ENCODE peak calls at places on chromosomes 11 and 22, in four cellular contexts. Q is H1, M is GM12878, W is K562. B is an unnamed sample. For H3K36me3, the result is how much of the 10 kb centered on the place peaks cover.

GRCh38 chr11:112478806-112479205 is 218.1 kb upstream of the PLET1 start:
- DNase-seq in Q (no peak), M (no peak), W (no peak), B (no peak)

GRCh38 chr11:5689551-5689983 is at the start of gene TRIM22:
- DNase-seq in Q (peak), M (peak), W (no peak), B (no peak)

GRCh38 chr22:19714320-19715252 is at the start of gene SEPTIN5:
- DNase-seq in Q (no peak), M (no peak), W (peak), B (no peak)

GRCh38 chr22:30267382-30268302 is 991 bp upstream of the OSM start:
- DNase-seq in Q (no peak), M (no peak), W (no peak), B (no peak)

GRCh38 chr11:122287401-122287800 is 171.4 kb upstream of the BLID start:
- DNase-seq in Q (no peak), M (no peak), W (no peak), B (no peak)

GRCh38 chr11:134932761-134933160 is 520.7 kb upstream of the B3GAT1 start:
- DNase-seq in Q (no peak), M (no peak), W (no peak), B (no peak)

GRCh38 chr11:2202900-2203439 is 31.4 kb upstream of the TH start:
- DNase-seq in Q (no peak), M (no peak), W (no peak), B (no peak)

GRCh38 chr11:85787809-85788805 is 22.8 kb downstream of the SYTL2 start:
- DNase-seq in Q (no peak), M (no peak), W (no peak), B (peak)

GRCh38 chr11:131652231-131652630 is 281.8 kb downstream of the NTM start:
- DNase-seq in Q (no peak), M (no peak), W (no peak), B (no peak)

GRCh38 chr22:28268176-28268575 is 349.1 kb upstream of the PITPNB start:
- DNase-seq in Q (no peak), M (no peak), W (no peak), B (no peak)

DNA sequence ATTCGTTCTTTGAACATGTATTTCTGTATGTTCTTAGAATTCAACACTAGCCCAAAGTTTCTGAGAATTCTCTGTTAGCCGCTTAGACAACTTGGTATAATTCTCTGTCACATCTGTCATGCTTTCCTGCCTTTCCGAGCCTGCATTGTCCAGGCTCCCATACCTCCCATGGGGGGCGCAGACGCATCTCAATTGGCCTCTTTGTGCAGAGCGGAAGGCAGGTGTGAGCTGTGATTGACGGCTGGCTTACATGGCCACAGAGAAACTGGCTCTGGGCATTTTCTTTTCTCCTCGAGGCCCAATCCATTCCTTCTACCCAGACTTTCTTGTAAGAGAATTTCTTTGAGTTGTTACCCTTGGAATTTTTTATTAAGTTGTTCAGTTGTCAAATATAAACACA is 132.7 kb upstream of the SESN3 start:
- DNase-seq in Q (no peak), M (no peak), W (peak), B (peak)
- H3K36me3 ChIP-seq in Q (under half), M (under half), W (under half), B (under half)

GRCh38 chr11:1158681-1159525 is 1.1 kb downstream of the MUC5AC start:
- DNase-seq in Q (no peak), M (no peak), W (no peak), B (no peak)
- TF ChIP-seq KDM1A in Q (no peak), M (no peak), W (no peak), B (no peak)

GRCh38 chr11:61429346-61429690 is 457 bp downstream of the CPSF7 start:
- DNase-seq in Q (peak), M (no peak), W (peak), B (peak)

GRCh38 chr11:61429691-61430582 is at the start of the genes CPSF7 and SDHAF2:
- DNase-seq in Q (peak), M (peak), W (peak), B (peak)

GRCh38 chr11:61425367-61426131 is 4.2 kb downstream of the CPSF7 start:
- DNase-seq in Q (no peak), M (no peak), W (no peak), B (no peak)
- H3K36me3 ChIP-seq in Q (half or more), M (under half), W (half or more), B (half or more)

GRCh38 chr11:95891423-95892177 is 32.3 kb downstream of the MTMR2 start:
- DNase-seq in Q (no peak), M (no peak), W (no peak), B (no peak)
- TF ChIP-seq KDM1A in Q (no peak), M (no peak), W (no peak), B (no peak)

B was measured in HepG2.